ENCODE peak calls at places on chromosomes 16 and 17, in eight cellular contexts. L is body of pancreas; Y is mesothelial cell of epicardium; S is pons; M is AG04449; G is cardiac muscle cell; V is AG04450; U is stimulated activated CD4-positive, alpha-beta T cell treated with anti-CD3 and anti-CD28 coated beads, Interleukin-1b, Interleukin-23, amount 100 ng/mL, for 24 hours. J is an unnamed sample.

GRCh38 chr16:71837150-71837549 is 8.6 kb upstream of the ATXN1L start:
- DNase-seq in L (no peak), Y (no peak), S (no peak), M (no peak), G (no peak), V (no peak), U (no peak), J (no peak)

GRCh38 chr16:8644513-8645140 is 23.1 kb downstream of the METTL22 start:
- DNase-seq in L (no peak), Y (no peak), S (peak), M (no peak), G (no peak), V (no peak), U (no peak), J (no peak)

GRCh38 chr16:81318711-81319110 is 3.9 kb downstream of the GAN start:
- DNase-seq in L (no peak), Y (no peak), S (no peak), M (no peak), G (no peak), V (no peak), U (no peak), J (no peak)

GRCh38 chr17:3961564-3962047 is 2.6 kb downstream of the ATP2A3 start:
- DNase-seq in L (no peak), Y (no peak), S (no peak), M (no peak), G (no peak), V (no peak), U (no peak), J (no peak)

GRCh38 chr16:56257260-56257659 is 66.0 kb downstream of the GNAO1 start:
- DNase-seq in L (peak), Y (no peak), S (no peak), M (no peak), G (no peak), V (no peak), U (no peak), J (no peak)

GRCh38 chr17:68775338-68775737 is 174.2 kb upstream of the FAM20A start:
- DNase-seq in L (no peak), Y (no peak), S (no peak), M (no peak), G (no peak), V (no peak), U (no peak), J (no peak)

GRCh38 chr17:58591455-58591854 is 77.0 kb upstream of the MTMR4 start:
- DNase-seq in L (no peak), Y (no peak), S (no peak), M (no peak), G (no peak), V (no peak), U (no peak), J (no peak)

GRCh38 chr16:180921-181667 is 835 bp downstream of the HBQ1 start:
- DNase-seq in L (peak), Y (peak), S (peak), M (no peak), G (peak), V (no peak), U (peak), J (peak)

GRCh38 chr17:1736348-1737281 is 6.1 kb upstream of the SERPINF2 start:
- DNase-seq in L (peak), Y (peak), S (no peak), M (peak), G (no peak), V (peak), U (peak), J (no peak)

J was measured in suprapubic skin.